ENCODE peak calls at places on chromosomes 3 and 15, in four cellular contexts. D is AG10803; U is ACHN; W is stimulated activated CD8-positive, alpha-beta memory T cell treated with anti-CD3 and anti-CD28 coated beads, Interleukin-2, amount 100 ng/mL, for 1 hour. V is an unnamed sample.

GRCh38 chr3:42063886-42064285 is 27.3 kb upstream of the TRAK1 start:
- DNase-seq in U (no peak), W (no peak), D (peak), V (no peak)

GRCh38 chr3:143157957-143158548 is 38.5 kb downstream of the CHST2 start:
- DNase-seq in W (no peak), U (no peak), D (no peak), V (no peak)

GRCh38 chr3:126850370-126851085 is 132.4 kb upstream of the PLXNA1 start:
- DNase-seq in U (peak), W (no peak), D (peak), V (no peak)

GRCh38 chr3:141795719-141796435 is 32.7 kb downstream of the GRK7 start:
- DNase-seq in W (no peak), D (peak), U (no peak), V (no peak)

GRCh38 chr3:158864492-158864891 is 62.6 kb downstream of the MFSD1 start:
- DNase-seq in D (no peak), U (no peak), W (no peak), V (no peak)

GRCh38 chr15:84992157-84992940 is 10.7 kb downstream of the PDE8A start:
- DNase-seq in D (peak), W (no peak), U (peak), V (no peak)

GRCh38 chr3:144875251-144875650 is 903.6 kb downstream of the DIPK2A start:
- DNase-seq in W (no peak), U (no peak), D (peak), V (no peak)

GRCh38 chr3:132404276-132404675 is 13.0 kb upstream of the DNAJC13 start:
- DNase-seq in D (no peak), W (no peak), U (no peak), V (no peak)

GRCh38 chr3:127629462-127630403 is 748 bp downstream of the PODXL2 start:
- DNase-seq in D (no peak), W (no peak), U (no peak), V (peak)

GRCh38 chr3:12708584-12709192 is 44.8 kb upstream of the RAF1 start:
- DNase-seq in U (peak), D (peak), W (no peak), V (no peak)

GRCh38 chr3:80232760-80233159 is 465.0 kb upstream of the ROBO1 start:
- DNase-seq in U (peak), W (no peak), D (peak), V (no peak)

GRCh38 chr15:88472225-88472624 is 4.7 kb downstream of the MRPS11 start:
- DNase-seq in U (no peak), D (no peak), W (no peak), V (no peak)

GRCh38 chr15:54089776-54090175 is 111.5 kb downstream of the UNC13C start:
- DNase-seq in D (no peak), W (no peak), U (no peak), V (no peak)

GRCh38 chr15:88841201-88841600 is 38.0 kb downstream of the ACAN start:
- DNase-seq in W (no peak), D (no peak), U (no peak), V (no peak)

GRCh38 chr15:50150851-50151250 is 31.1 kb upstream of the SLC27A2 start:
- DNase-seq in U (no peak), W (no peak), D (no peak), V (no peak)

GRCh38 chr3:159988617-159989251 is at the start of gene IL12A:
- DNase-seq in U (peak), D (peak), W (peak), V (peak)

GRCh38 chr3:17833786-17834559 is 91.5 kb upstream of the TBC1D5 start:
- DNase-seq in U (no peak), W (no peak), D (no peak), V (no peak)

GRCh38 chr3:15294914-15295313 is 37.5 kb downstream of the SH3BP5 start:
- DNase-seq in D (no peak), W (no peak), U (no peak), V (no peak)

GRCh38 chr3:46905661-46906451 is 28.3 kb downstream of the PTH1R start:
- DNase-seq in U (no peak), W (no peak), D (no peak), V (no peak)

GRCh38 chr15:36887214-36888017 is 212.9 kb downstream of the MEIS2 start:
- DNase-seq in U (no peak), D (no peak), W (no peak), V (no peak)

GRCh38 chr3:129161860-129162271 is 1.0 kb upstream of the ISY1 start:
- DNase-seq in U (peak), W (no peak), D (no peak), V (no peak)

GRCh38 chr3:67646586-67647234 is 7.7 kb downstream of the SUCLG2 start:
- DNase-seq in U (peak), D (no peak), W (no peak), V (no peak)

GRCh38 chr3:13420051-13420816 is at the start of gene NUP210:
- DNase-seq in W (peak), U (peak), D (no peak), V (peak)

GRCh38 chr3:81363816-81364215 is 397.6 kb downstream of the GBE1 start:
- DNase-seq in D (no peak), U (no peak), W (no peak), V (no peak)

GRCh38 chr3:132343018-132343612 is 25.9 kb downstream of the ACP3 start:
- DNase-seq in D (peak), U (peak), W (no peak), V (peak)

GRCh38 chr3:177463863-177464262 is 266.6 kb upstream of the TBL1XR1 start:
- DNase-seq in W (no peak), D (peak), U (no peak), V (no peak)

GRCh38 chr3:125067225-125067624 is 11.4 kb upstream of the HEG1 start:
- DNase-seq in U (no peak), W (no peak), D (no peak), V (no peak)

GRCh38 chr15:73323374-73323955 is 45.3 kb downstream of the HCN4 start:
- DNase-seq in U (no peak), W (no peak), D (no peak), V (no peak)

GRCh38 chr15:37819191-37819590 is 115.2 kb upstream of the TMCO5A start:
- DNase-seq in U (no peak), D (peak), W (no peak), V (no peak)

GRCh38 chr15:39454189-39454986 is 126.5 kb upstream of the THBS1 start:
- DNase-seq in U (no peak), W (no peak), D (peak), V (no peak)

GRCh38 chr3:114035896-114036295 is 20.4 kb downstream of the CCDC191 start:
- DNase-seq in U (no peak), D (peak), W (no peak), V (no peak)

GRCh38 chr3:100423611-100424010 is 22.3 kb downstream of the LNP1 start:
- DNase-seq in W (no peak), D (no peak), U (no peak), V (no peak)

V was measured in globus pallidus.